ENCODE peak calls at places on chromosomes 16 and 17, in four cellular contexts. One of them, this sample, is unnamed.
A peak's percentile ranks its signal among the peaks of the same experiment; 100 is the strongest.

GRCh38 chr17:70320642-70321345 is 151.5 kb downstream of the KCNJ2 start:
- DNase-seq in mammary epithelial cell: no peak
- DNase-seq in gastrocnemius medialis: no peak
- DNase-seq in colonic mucosa: no peak
- DNase-seq in this sample: no peak

GRCh38 chr16:30381351-30382041 is 865 bp downstream of the SEPTIN1 start:
- DNase-seq in mammary epithelial cell: no peak
- DNase-seq in gastrocnemius medialis: no peak
- DNase-seq in colonic mucosa: no peak
- DNase-seq in this sample: no peak

GRCh38 chr16:71216714-71217113 is 13.8 kb downstream of the HYDIN start:
- DNase-seq in mammary epithelial cell: no peak
- DNase-seq in gastrocnemius medialis: no peak
- DNase-seq in colonic mucosa: no peak
- DNase-seq in this sample: no peak

GRCh38 chr17:17919169-17920107 is 52.8 kb downstream of the TOM1L2 start:
- DNase-seq in mammary epithelial cell: peak; percentile 61
- DNase-seq in gastrocnemius medialis: peak; percentile 59
- DNase-seq in colonic mucosa: peak; percentile 87
- DNase-seq in this sample: peak; percentile 84

GRCh38 chr17:12665263-12666210 is at the start of gene MYOCD:
- DNase-seq in mammary epithelial cell: no peak
- DNase-seq in gastrocnemius medialis: no peak
- DNase-seq in colonic mucosa: peak; percentile 19
- DNase-seq in this sample: no peak

GRCh38 chr17:55340726-55341125 is 76.0 kb downstream of the HLF start:
- DNase-seq in mammary epithelial cell: no peak
- DNase-seq in gastrocnemius medialis: no peak
- DNase-seq in colonic mucosa: no peak
- DNase-seq in this sample: no peak

GRCh38 chr16:12228607-12229499 is 252.3 kb downstream of the SNX29 start:
- DNase-seq in mammary epithelial cell: peak; percentile 40
- DNase-seq in gastrocnemius medialis: no peak
- DNase-seq in colonic mucosa: peak; percentile 78
- DNase-seq in this sample: peak; percentile 61

GRCh38 chr17:44911133-44912001 is 3.9 kb downstream of the GFAP start:
- DNase-seq in mammary epithelial cell: no peak
- DNase-seq in gastrocnemius medialis: no peak
- DNase-seq in colonic mucosa: peak; percentile 74
- DNase-seq in this sample: peak; percentile 63

GRCh38 chr16:89455178-89455577 is 35.2 kb downstream of the ANKRD11 start:
- DNase-seq in mammary epithelial cell: no peak
- DNase-seq in gastrocnemius medialis: no peak
- DNase-seq in colonic mucosa: no peak
- DNase-seq in this sample: no peak

GRCh38 chr17:9239821-9240658 is 218.7 kb downstream of the NTN1 start:
- DNase-seq in mammary epithelial cell: no peak
- DNase-seq in gastrocnemius medialis: peak; percentile 49
- DNase-seq in colonic mucosa: peak; percentile 79
- DNase-seq in this sample: peak; percentile 89

GRCh38 chr17:50129303-50129945 is 536 bp downstream of the SAMD14 start:
- DNase-seq in mammary epithelial cell: no peak
- DNase-seq in gastrocnemius medialis: no peak
- DNase-seq in colonic mucosa: no peak
- DNase-seq in this sample: no peak

DNA sequence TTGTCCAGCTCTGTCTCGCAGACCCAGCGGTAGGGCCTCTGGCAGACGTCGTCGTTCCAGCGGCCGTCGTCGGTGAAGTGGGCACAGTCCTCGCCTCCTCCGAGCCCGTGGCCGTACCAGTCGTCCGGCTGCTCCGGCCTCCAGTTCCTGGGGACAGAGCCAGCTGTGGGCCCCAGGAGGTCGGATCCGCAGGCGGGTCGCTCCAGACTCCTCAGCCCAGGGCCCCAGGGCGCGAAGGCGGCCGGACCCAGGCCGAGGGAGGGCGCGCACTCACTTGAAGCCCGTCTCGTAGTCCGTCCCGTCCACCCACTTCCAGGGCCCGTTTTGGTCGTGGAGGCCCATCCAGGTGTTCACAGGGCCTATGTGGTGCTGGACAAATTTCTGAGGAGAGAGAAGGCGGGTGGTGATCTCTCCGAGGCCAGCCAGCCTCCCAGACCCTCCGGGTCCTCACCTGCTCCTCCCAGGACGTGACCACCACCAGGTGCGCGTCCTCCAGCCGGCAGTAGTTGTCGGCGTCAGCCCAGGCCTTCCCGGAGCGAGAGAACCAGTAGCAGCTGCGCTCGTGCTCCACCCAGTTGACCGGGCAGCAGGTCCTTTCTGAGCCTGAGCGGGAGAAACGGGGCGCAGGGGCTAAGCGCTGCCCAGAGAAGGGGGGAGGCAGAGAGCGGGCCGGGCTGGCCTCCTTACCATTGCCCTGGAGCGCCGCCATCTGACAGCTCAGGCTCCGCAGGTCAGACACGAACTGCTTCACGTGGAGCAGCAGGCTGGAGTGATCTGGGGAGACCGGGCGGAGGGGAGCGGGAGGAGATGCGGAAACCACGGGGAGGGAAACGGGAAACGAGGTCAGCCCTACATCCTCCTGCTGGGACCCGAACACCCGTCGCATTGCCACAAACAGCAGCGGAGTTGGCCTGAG is 5.2 kb downstream of the ASGR1 start:
- DNase-seq in mammary epithelial cell: no peak
- DNase-seq in gastrocnemius medialis: no peak
- DNase-seq in colonic mucosa: peak; percentile 57
- DNase-seq in this sample: no peak
- H3K4me1 ChIP-seq in mammary epithelial cell: peaks cover 7% of the 10 kb centered on the region
- H3K4me1 ChIP-seq in gastrocnemius medialis: peaks cover 8% of the 10 kb centered on the region
- H3K4me1 ChIP-seq in colonic mucosa: peaks cover 7% of the 10 kb centered on the region
- H3K4me1 ChIP-seq in this sample: no peaks in the 10 kb centered on the region

GRCh38 chr16:55672471-55672870 is 16.7 kb downstream of the SLC6A2 start:
- DNase-seq in mammary epithelial cell: no peak
- DNase-seq in gastrocnemius medialis: peak; percentile 28
- DNase-seq in colonic mucosa: no peak
- DNase-seq in this sample: no peak
- H3K27ac ChIP-seq in mammary epithelial cell: no peak overlapping the region
- H3K27ac ChIP-seq in gastrocnemius medialis: no peak overlapping the region
- H3K27ac ChIP-seq in colonic mucosa: no peak overlapping the region
- H3K27ac ChIP-seq in this sample: no peak overlapping the region

GRCh38 chr17:57684711-57685498 is 60.2 kb downstream of the CCDC182 start:
- DNase-seq in mammary epithelial cell: no peak
- DNase-seq in gastrocnemius medialis: no peak
- DNase-seq in colonic mucosa: peak; percentile 7
- DNase-seq in this sample: no peak
- H3K4me3 ChIP-seq in mammary epithelial cell: no peak overlapping the region
- H3K4me3 ChIP-seq in gastrocnemius medialis: no peak overlapping the region
- H3K4me3 ChIP-seq in colonic mucosa: no peak overlapping the region
- H3K4me3 ChIP-seq in this sample: no peak overlapping the region

DNA sequence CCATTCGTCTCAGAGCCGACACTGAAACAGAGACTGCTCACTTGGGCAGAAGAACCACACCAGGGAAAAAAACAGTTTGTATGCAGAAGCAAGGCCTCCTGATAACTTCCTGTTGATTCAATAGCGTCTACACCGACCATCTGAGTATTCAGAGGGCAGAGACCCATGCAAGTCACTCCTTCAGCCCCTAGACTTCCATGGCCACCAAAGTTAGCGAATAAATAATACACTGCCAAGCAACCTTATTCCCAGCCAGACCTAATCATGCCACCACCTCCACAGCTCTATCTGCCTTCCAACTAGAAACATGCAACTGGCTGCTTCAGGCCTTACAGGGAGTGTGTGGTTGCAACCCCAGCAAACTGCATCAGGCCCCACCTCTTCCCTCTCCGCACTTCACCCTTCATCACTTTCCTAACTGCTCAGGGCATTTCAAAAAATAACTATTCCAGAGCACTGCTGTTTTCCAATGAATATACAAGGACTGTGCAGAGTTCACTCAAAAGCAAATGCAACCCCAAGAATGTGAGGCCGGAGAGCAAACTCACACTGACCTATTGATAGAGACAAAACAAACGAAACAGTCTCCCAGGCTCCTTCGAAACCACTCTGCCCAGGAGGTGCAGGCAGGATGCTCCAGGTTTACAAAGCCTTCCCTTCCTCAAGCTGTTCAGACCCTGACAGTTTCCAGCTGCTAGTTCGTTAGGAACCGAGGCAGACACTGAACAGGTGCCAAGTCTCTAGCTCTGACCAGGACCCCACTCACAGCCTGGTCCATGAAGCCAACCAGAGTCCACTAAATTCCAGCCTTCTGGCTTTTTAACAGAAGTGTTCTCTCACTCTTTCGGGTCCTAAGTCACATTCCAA is 3.6 kb downstream of the USP7 start:
- DNase-seq in mammary epithelial cell: no peak
- DNase-seq in gastrocnemius medialis: no peak
- DNase-seq in colonic mucosa: peak; percentile 42
- DNase-seq in this sample: no peak
- H3K4me1 ChIP-seq in mammary epithelial cell: peaks cover 33% of the 10 kb centered on the region
- H3K4me1 ChIP-seq in gastrocnemius medialis: peaks cover 78% of the 10 kb centered on the region
- H3K4me1 ChIP-seq in colonic mucosa: peaks cover 45% of the 10 kb centered on the region
- H3K4me1 ChIP-seq in this sample: peaks cover 78% of the 10 kb centered on the region

GRCh38 chr17:7260151-7260550 is 2.1 kb downstream of the CLDN7 start:
- DNase-seq in mammary epithelial cell: no peak
- DNase-seq in gastrocnemius medialis: no peak
- DNase-seq in colonic mucosa: no peak
- DNase-seq in this sample: no peak

GRCh38 chr17:7259555-7259889 is 2.8 kb downstream of the CLDN7 start:
- DNase-seq in mammary epithelial cell: no peak
- DNase-seq in gastrocnemius medialis: no peak
- DNase-seq in colonic mucosa: no peak
- DNase-seq in this sample: no peak

GRCh38 chr17:7261377-7262191 is 694 bp downstream of the CLDN7 start:
- DNase-seq in mammary epithelial cell: no peak
- DNase-seq in gastrocnemius medialis: no peak
- DNase-seq in colonic mucosa: no peak
- DNase-seq in this sample: no peak

GRCh38 chr17:7262192-7263070 is at the start of gene CLDN7:
- DNase-seq in mammary epithelial cell: no peak
- DNase-seq in gastrocnemius medialis: no peak
- DNase-seq in colonic mucosa: peak; percentile 96
- DNase-seq in this sample: no peak

GRCh38 chr17:7260601-7261376 is 1.5 kb downstream of the CLDN7 start:
- DNase-seq in mammary epithelial cell: no peak
- DNase-seq in gastrocnemius medialis: no peak
- DNase-seq in colonic mucosa: peak; percentile 86
- DNase-seq in this sample: no peak
- H3K27ac ChIP-seq in mammary epithelial cell: peak overlapping the region; percentile 53
- H3K27ac ChIP-seq in gastrocnemius medialis: no peak overlapping the region
- H3K27ac ChIP-seq in colonic mucosa: peak overlapping the region; percentile 93
- H3K27ac ChIP-seq in this sample: no peak overlapping the region

GRCh38 chr17:7379134-7379533 is 1.8 kb upstream of the TNK1 start:
- DNase-seq in mammary epithelial cell: no peak
- DNase-seq in gastrocnemius medialis: no peak
- DNase-seq in colonic mucosa: no peak
- DNase-seq in this sample: no peak

GRCh38 chr17:7380321-7380720 is 568 bp upstream of the TNK1 start:
- DNase-seq in mammary epithelial cell: no peak
- DNase-seq in gastrocnemius medialis: no peak
- DNase-seq in colonic mucosa: peak; percentile 52
- DNase-seq in this sample: peak; percentile 69

GRCh38 chr17:7383371-7383741 is 2.5 kb downstream of the TNK1 start:
- DNase-seq in mammary epithelial cell: no peak
- DNase-seq in gastrocnemius medialis: no peak
- DNase-seq in colonic mucosa: no peak
- DNase-seq in this sample: no peak

GRCh38 chr17:7382901-7383300 is 2.0 kb downstream of the TNK1 start:
- DNase-seq in mammary epithelial cell: no peak
- DNase-seq in gastrocnemius medialis: no peak
- DNase-seq in colonic mucosa: no peak
- DNase-seq in this sample: no peak

GRCh38 chr17:7380855-7381683 is at the start of gene TNK1:
- DNase-seq in mammary epithelial cell: peak; percentile 66
- DNase-seq in gastrocnemius medialis: no peak
- DNase-seq in colonic mucosa: peak; percentile 90
- DNase-seq in this sample: no peak
- H3K4me3 ChIP-seq in mammary epithelial cell: peak within 1 kb of the TSS; percentile 57
- H3K4me3 ChIP-seq in gastrocnemius medialis: peak within 1 kb of the TSS; percentile 57
- H3K4me3 ChIP-seq in colonic mucosa: peak within 1 kb of the TSS; percentile 61
- H3K4me3 ChIP-seq in this sample: peak within 1 kb of the TSS; percentile 55

GRCh38 chr16:2154533-2155090 is 970 bp upstream of the TRAF7 start:
- DNase-seq in mammary epithelial cell: no peak
- DNase-seq in gastrocnemius medialis: no peak
- DNase-seq in colonic mucosa: peak; percentile 39
- DNase-seq in this sample: no peak
- H3K4me1 ChIP-seq in mammary epithelial cell: peaks cover 72% of the 10 kb centered on the region
- H3K4me1 ChIP-seq in gastrocnemius medialis: peaks cover 62% of the 10 kb centered on the region
- H3K4me1 ChIP-seq in colonic mucosa: peaks cover 60% of the 10 kb centered on the region
- H3K4me1 ChIP-seq in this sample: peaks cover 3% of the 10 kb centered on the region

GRCh38 chr16:58120216-58120615 is 9.0 kb downstream of the CFAP20 start:
- DNase-seq in mammary epithelial cell: no peak
- DNase-seq in gastrocnemius medialis: no peak
- DNase-seq in colonic mucosa: no peak
- DNase-seq in this sample: no peak

GRCh38 chr16:58118801-58119508 is 10.2 kb downstream of the CFAP20 start:
- DNase-seq in mammary epithelial cell: no peak
- DNase-seq in gastrocnemius medialis: no peak
- DNase-seq in colonic mucosa: no peak
- DNase-seq in this sample: no peak

GRCh38 chr16:58121132-58121531 is 8.0 kb downstream of the CFAP20 start:
- DNase-seq in mammary epithelial cell: peak; percentile 73
- DNase-seq in gastrocnemius medialis: no peak
- DNase-seq in colonic mucosa: peak; percentile 65
- DNase-seq in this sample: no peak

GRCh38 chr16:58116529-58116928 is 12.7 kb downstream of the CFAP20 start:
- DNase-seq in mammary epithelial cell: no peak
- DNase-seq in gastrocnemius medialis: no peak
- DNase-seq in colonic mucosa: no peak
- DNase-seq in this sample: no peak

GRCh38 chr16:58119509-58119845 is 9.7 kb downstream of the CFAP20 start:
- DNase-seq in mammary epithelial cell: no peak
- DNase-seq in gastrocnemius medialis: no peak
- DNase-seq in colonic mucosa: no peak
- DNase-seq in this sample: no peak
- H3K27ac ChIP-seq in mammary epithelial cell: no peak overlapping the region
- H3K27ac ChIP-seq in gastrocnemius medialis: no peak overlapping the region
- H3K27ac ChIP-seq in colonic mucosa: no peak overlapping the region
- H3K27ac ChIP-seq in this sample: peak overlapping the region; percentile 50